ENCODE peak calls at places on chromosomes 6 and 20, in five cellular contexts. K, Z, F, M and A are unnamed samples.

GRCh38 chr6:140478631-140479030 is 1104.2 kb upstream of the CITED2 start:
- DNase-seq in M (no peak), Z (no peak), K (no peak), F (no peak), A (no peak)

GRCh38 chr6:157768304-157768703 is 54.7 kb upstream of the SNX9 start:
- DNase-seq in K (no peak), Z (no peak), M (peak), F (no peak), A (no peak)

GRCh38 chr6:165573671-165574070 is 89.4 kb downstream of the PDE10A start:
- DNase-seq in K (peak), F (peak), M (no peak), Z (no peak), A (peak)

GRCh38 chr6:1538348-1538747 is 71.4 kb upstream of the FOXC1 start:
- DNase-seq in F (no peak), K (no peak), M (no peak), Z (no peak), A (no peak)

GRCh38 chr20:11452326-11452725 is 465.4 kb upstream of the BTBD3 start:
- DNase-seq in M (no peak), Z (no peak), K (no peak), F (no peak), A (no peak)

GRCh38 chr20:36491901-36492617 is 49.3 kb upstream of the MYL9 start:
- DNase-seq in Z (no peak), M (no peak), F (no peak), K (peak), A (no peak)

GRCh38 chr6:91626935-91627334 is 1040.1 kb upstream of the MAP3K7 start:
- DNase-seq in M (no peak), K (no peak), Z (no peak), F (no peak), A (no peak)

GRCh38 chr6:164133095-164133494 is 718.6 kb downstream of the QKI start:
- DNase-seq in M (no peak), K (no peak), Z (no peak), F (no peak), A (no peak)

GRCh38 chr6:42407379-42407778 is 44.3 kb downstream of the TRERF1 start:
- DNase-seq in K (no peak), Z (no peak), F (no peak), M (no peak), A (no peak)

GRCh38 chr6:147434508-147434907 is 74.0 kb upstream of the SAMD5 start:
- DNase-seq in F (no peak), M (no peak), K (no peak), Z (no peak), A (no peak)

GRCh38 chr6:42260424-42260888 is 42.8 kb upstream of the MRPS10 start:
- DNase-seq in K (no peak), F (peak), Z (no peak), M (no peak), A (no peak)

GRCh38 chr6:146347690-146348089 is 195.9 kb upstream of the RAB32 start:
- DNase-seq in F (no peak), K (no peak), Z (no peak), M (no peak), A (no peak)

GRCh38 chr6:166615059-166615770 is 11.8 kb downstream of the RPS6KA2 start:
- DNase-seq in K (peak), Z (no peak), F (no peak), M (no peak), A (no peak)

GRCh38 chr20:3686867-3687321 is 5.1 kb upstream of the ADAM33 start:
- DNase-seq in F (no peak), Z (no peak), M (no peak), K (peak), A (peak)

GRCh38 chr6:166678426-166678825 is 51.4 kb upstream of the RPS6KA2 start:
- DNase-seq in K (no peak), F (peak), Z (no peak), M (no peak), A (no peak)

GRCh38 chr20:41462372-41463161 is 95.9 kb upstream of the EMILIN3 start:
- DNase-seq in F (no peak), Z (no peak), M (peak), K (no peak), A (no peak)

GRCh38 chr6:113701552-113702254 is 155.4 kb upstream of the MARCKS start:
- DNase-seq in M (no peak), F (no peak), Z (no peak), K (no peak), A (no peak)

DNA sequence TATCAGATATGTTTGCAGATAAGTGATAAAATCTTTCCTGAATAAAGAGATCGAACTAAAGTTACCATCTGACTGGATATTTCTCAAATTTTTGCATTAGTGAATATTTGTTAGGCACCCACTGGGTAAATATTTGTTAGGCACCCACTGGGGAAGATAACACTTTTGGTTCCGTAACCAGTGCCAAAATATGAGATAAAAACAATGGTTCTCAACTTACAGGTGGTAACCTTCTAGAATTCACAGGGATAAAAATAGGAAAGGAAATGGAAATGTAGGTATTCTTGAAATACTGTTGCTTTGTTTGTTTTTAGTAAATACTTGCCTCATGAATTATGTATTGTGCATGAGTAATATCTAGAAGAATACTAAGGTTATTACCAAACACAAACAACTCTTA is 245.0 kb upstream of the KHDRBS2 start:
- DNase-seq in K (no peak), M (no peak), Z (no peak), F (no peak), A (no peak)
- TF ChIP-seq EP300 in K (no peak), M (no peak), Z (no peak), F (no peak), A (no peak)

GRCh38 chr6:14713966-14714631 is 531.8 kb upstream of the JARID2 start:
- DNase-seq in F (no peak), M (no peak), K (no peak), Z (no peak), A (no peak)

GRCh38 chr6:14713008-14713452 is 532.8 kb upstream of the JARID2 start:
- DNase-seq in Z (no peak), M (no peak), F (peak), K (peak), A (no peak)

GRCh38 chr6:14711704-14712397 is 534.0 kb upstream of the JARID2 start:
- DNase-seq in M (no peak), F (no peak), Z (no peak), K (no peak), A (no peak)

GRCh38 chr6:14711056-14711703 is 534.7 kb upstream of the JARID2 start:
- DNase-seq in M (no peak), Z (no peak), F (peak), K (no peak), A (no peak)

GRCh38 chr6:14713561-14713960 is 532.3 kb upstream of the JARID2 start:
- DNase-seq in Z (no peak), F (no peak), K (no peak), M (no peak), A (no peak)
- TF ChIP-seq POLR2A in Z (no peak), F (no peak), K (no peak), M (no peak), A (no peak)

DNA sequence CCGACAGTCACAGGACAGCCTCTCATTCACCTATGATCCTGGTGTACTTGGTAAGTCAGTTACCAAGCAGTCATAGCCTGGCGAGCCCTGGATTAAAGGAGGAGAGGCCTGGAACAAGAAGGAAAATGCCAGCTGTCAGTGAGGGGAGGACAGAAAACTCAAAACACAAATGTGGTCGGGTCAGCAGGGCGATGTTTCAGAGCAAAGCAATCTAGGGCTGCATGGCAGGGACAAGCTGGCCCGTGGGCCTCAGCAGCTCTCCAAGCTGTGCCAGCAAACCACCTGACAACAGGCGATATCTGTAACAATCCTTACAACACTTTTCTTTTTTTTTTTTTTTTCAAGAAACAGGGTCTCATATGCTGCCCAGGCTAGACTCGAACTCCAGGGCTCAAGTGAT is 40.3 kb downstream of the MGME1 start:
- DNase-seq in F (no peak), Z (no peak), M (no peak), K (no peak), A (no peak)
- TF ChIP-seq EP300 in F (no peak), Z (no peak), M (no peak), K (no peak), A (no peak)

GRCh38 chr20:2459981-2460751 is 10.4 kb downstream of the SNRPB start:
- DNase-seq in F (no peak), K (no peak), M (no peak), Z (no peak), A (no peak)
- TF ChIP-seq POLR2A in F (no peak), K (no peak), M (no peak), Z (no peak), A (no peak)

GRCh38 chr6:137218917-137219663 is at the start of gene IFNGR1:
- DNase-seq in M (peak), Z (peak), F (peak), K (peak), A (peak)
- TF ChIP-seq EP300 in M (no peak), Z (no peak), F (no peak), K (peak), A (peak)

GRCh38 chr20:13991311-13991710 is 897 bp upstream of the SEL1L2 start:
- DNase-seq in K (no peak), F (no peak), Z (no peak), M (no peak), A (no peak)

GRCh38 chr20:13995841-13996240 is 525 bp downstream of the MACROD2 start:
- DNase-seq in Z (no peak), K (peak), M (no peak), F (peak), A (no peak)

GRCh38 chr20:13990465-13990864 is at the start of gene SEL1L2:
- DNase-seq in F (no peak), Z (no peak), K (no peak), M (no peak), A (no peak)

GRCh38 chr20:13996265-13996664 is 949 bp downstream of the MACROD2 start:
- DNase-seq in M (no peak), Z (no peak), F (peak), K (no peak), A (no peak)

DNA sequence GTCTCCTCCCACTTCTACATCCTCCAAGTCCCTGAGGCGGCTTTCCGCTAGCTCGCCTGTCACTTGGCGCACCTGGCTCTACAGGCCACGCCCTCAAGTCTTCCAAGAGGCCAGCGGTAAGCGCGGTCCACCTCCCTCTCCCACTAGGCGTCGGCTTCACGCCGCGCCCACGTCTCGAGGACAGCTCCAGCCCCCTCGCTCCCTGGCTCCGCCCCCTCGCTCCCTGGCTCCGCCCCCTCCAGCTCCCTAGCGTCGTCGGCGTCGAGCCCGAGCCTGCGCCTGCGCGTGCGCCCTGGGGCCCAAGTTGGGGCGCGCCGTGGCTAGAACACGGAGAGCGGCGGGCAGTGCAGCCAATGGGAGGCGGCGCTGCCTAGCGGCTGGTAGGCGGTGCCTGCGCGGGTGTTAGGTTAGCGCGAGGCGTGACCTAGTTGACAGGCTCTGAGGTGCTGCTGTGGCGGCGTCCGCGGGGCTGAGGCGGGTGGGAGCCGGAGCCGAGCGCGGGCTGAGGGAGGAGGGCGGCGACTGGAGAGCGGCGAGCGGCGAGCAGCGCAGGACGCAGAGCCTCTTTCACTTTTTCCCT is at the start of gene MACROD2:
- DNase-seq in K (peak), Z (peak), M (no peak), F (peak), A (peak)
- TF ChIP-seq POLR2A in K (no peak), Z (no peak), M (no peak), F (peak), A (peak)

GRCh38 chr6:3316818-3317217 is 58.1 kb downstream of the PSMG4 start:
- DNase-seq in F (no peak), Z (no peak), K (no peak), M (no peak), A (no peak)

GRCh38 chr6:3318226-3318625 is 59.5 kb downstream of the PSMG4 start:
- DNase-seq in F (no peak), Z (no peak), K (no peak), M (no peak), A (no peak)

GRCh38 chr6:3318821-3319540 is 60.2 kb downstream of the PSMG4 start:
- DNase-seq in K (no peak), Z (no peak), M (no peak), F (no peak), A (no peak)

GRCh38 chr6:3316363-3316762 is 57.6 kb downstream of the PSMG4 start:
- DNase-seq in M (no peak), Z (no peak), F (no peak), K (no peak), A (no peak)

DNA sequence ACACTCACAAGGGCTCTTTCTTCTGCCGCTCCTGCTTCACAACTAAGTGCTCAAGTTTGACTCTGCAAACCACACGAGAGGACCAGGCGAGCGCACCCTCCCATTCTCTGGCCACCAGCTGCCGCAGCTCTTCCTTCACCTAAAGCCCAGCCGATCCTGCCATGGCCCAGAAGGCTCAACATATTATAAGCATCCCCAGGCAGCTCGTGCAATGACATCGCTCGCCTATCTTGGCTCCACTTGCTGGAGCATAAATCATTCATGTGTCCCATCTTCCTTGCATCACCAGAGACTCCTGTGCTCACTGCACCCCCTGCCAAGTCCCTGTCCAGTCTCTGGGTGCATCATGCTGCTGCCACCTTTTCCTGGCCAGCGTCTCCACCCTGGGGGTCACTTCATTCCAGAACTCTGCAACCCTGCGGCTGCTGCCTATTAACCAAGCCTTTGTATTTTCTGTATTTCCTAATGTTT is 59.0 kb downstream of the PSMG4 start:
- DNase-seq in M (no peak), F (no peak), K (no peak), Z (no peak), A (no peak)
- TF ChIP-seq EP300 in M (no peak), F (no peak), K (no peak), Z (no peak), A (no peak)

GRCh38 chr20:59825563-59825920 is 107.9 kb downstream of the SYCP2 start:
- DNase-seq in Z (no peak), F (no peak), K (no peak), M (no peak), A (no peak)
- TF ChIP-seq POLR2A in Z (no peak), F (no peak), K (no peak), M (no peak), A (no peak)

DNA sequence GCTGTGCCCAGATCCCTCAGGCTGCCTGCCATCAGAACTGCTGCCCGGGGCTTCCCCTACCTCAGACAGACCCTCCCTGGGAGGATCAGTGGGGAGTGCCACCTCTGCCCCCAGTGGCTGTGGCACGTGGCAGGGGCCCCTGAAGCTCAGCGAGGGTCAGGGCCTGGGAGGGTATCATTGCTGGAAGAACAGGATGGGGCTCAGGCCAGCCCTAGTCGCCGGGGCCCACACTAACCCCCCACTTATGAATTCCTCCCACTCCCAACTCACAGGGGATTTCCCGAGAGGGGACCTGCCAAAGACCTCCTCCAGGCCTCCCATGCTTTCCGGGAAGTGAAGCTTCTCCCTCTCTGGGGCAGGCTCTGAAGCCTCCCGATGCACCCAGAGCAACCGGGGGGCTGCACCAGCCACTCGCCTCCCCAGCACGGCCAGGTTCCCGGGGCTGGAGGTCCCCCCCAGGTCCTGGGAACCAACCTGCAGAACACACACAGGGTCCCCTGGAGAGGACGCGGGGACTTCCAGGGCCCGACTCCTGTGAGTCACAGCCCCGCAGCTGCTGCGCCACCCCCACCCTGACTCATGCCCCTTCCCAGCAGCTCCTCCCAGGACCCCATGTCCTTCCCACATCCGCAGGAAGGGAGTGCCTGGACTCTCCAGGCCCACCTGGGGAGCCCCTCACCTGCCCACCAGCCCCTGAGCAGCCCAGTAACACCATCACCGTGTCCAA is 2.5 kb downstream of the TNFRSF6B start:
- DNase-seq in M (peak), Z (no peak), K (peak), F (peak), A (peak)
- TF ChIP-seq EP300 in M (no peak), Z (no peak), K (no peak), F (no peak), A (peak)

GRCh38 chr20:33667245-33668086 is 723 bp downstream of the ACTL10 start:
- DNase-seq in F (no peak), Z (no peak), K (peak), M (no peak), A (no peak)
- TF ChIP-seq POLR2A in F (no peak), Z (no peak), K (no peak), M (peak), A (no peak)